ENCODE peak calls at places on chromosomes 3 and 15, in ten cellular contexts. B is CD4-positive, alpha-beta T cell; D is thoracic aorta; X is WERI-Rb-1; M is stomach; G is PC-9; N is tibial artery; Z is GM23338; L is ovary; H is A549. S is an unnamed sample.

GRCh38 chr3:155979746-155980145 is 109.3 kb downstream of the GMPS start:
- DNase-seq in H (no peak), N (no peak), X (no peak), D (no peak), L (no peak), B (no peak), Z (no peak), M (no peak), G (no peak), S (no peak)

GRCh38 chr3:114213669-114214541 is 23.5 kb downstream of the ZNF80 start:
- DNase-seq in D (peak), N (peak), G (peak), X (no peak), Z (peak), L (no peak), B (peak), M (no peak), H (no peak), S (no peak)

GRCh38 chr3:60355825-60356224 is 895.4 kb downstream of the FHIT start:
- DNase-seq in B (no peak), G (no peak), D (no peak), X (no peak), L (no peak), Z (no peak), M (no peak), N (no peak), H (no peak), S (no peak)

GRCh38 chr15:68407886-68408500 is 24.0 kb downstream of the ITGA11 start:
- DNase-seq in X (no peak), L (peak), M (peak), G (no peak), D (no peak), Z (no peak), B (no peak), H (no peak), N (peak), S (peak)

GRCh38 chr3:17894434-17895060 is 152.1 kb upstream of the TBC1D5 start:
- DNase-seq in M (peak), X (peak), D (no peak), Z (peak), H (no peak), N (no peak), L (no peak), G (no peak), B (peak), S (no peak)

GRCh38 chr15:60649845-60650548 is 171.1 kb upstream of the ICE2 start:
- DNase-seq in N (no peak), G (no peak), D (no peak), M (no peak), L (no peak), B (peak), H (no peak), Z (peak), X (no peak), S (no peak)

GRCh38 chr15:79168922-79169322 is 78.3 kb upstream of the RASGRF1 start:
- DNase-seq in H (no peak), L (no peak), Z (peak), M (no peak), B (no peak), G (peak), N (no peak), X (no peak), D (no peak), S (peak)

GRCh38 chr3:42504334-42505202 is 2.1 kb downstream of the VIPR1 start:
- DNase-seq in G (no peak), M (peak), B (no peak), D (no peak), X (peak), N (peak), H (no peak), L (no peak), Z (no peak), S (peak)

GRCh38 chr3:126474498-126475410 is 937 bp downstream of the ZXDC start:
- DNase-seq in N (peak), Z (peak), G (no peak), M (peak), D (no peak), L (no peak), B (peak), X (peak), H (peak), S (no peak)

GRCh38 chr15:63969652-63970421 is 76.4 kb downstream of the DAPK2 start:
- DNase-seq in X (no peak), Z (no peak), L (no peak), B (no peak), G (no peak), H (no peak), D (no peak), N (no peak), M (peak), S (peak)

GRCh38 chr3:102336130-102336529 is 98.7 kb upstream of the ZPLD1 start:
- DNase-seq in D (no peak), G (no peak), Z (no peak), M (no peak), N (no peak), X (no peak), L (no peak), B (no peak), H (no peak), S (no peak)

GRCh38 chr3:151795276-151795675 is 18.6 kb upstream of the AADAC start:
- DNase-seq in M (no peak), D (no peak), G (no peak), H (no peak), Z (no peak), L (no peak), X (no peak), N (no peak), B (no peak), S (no peak)

GRCh38 chr15:74400915-74401757 is 32.6 kb downstream of the SEMA7A start:
- DNase-seq in H (no peak), X (no peak), Z (no peak), N (no peak), M (no peak), G (peak), D (no peak), B (no peak), L (no peak), S (no peak)

GRCh38 chr15:56817266-56817665 is 84.0 kb upstream of the ZNF280D start:
- DNase-seq in L (no peak), B (no peak), D (no peak), N (no peak), Z (peak), G (no peak), H (no peak), M (no peak), X (no peak), S (no peak)

GRCh38 chr15:58521293-58521991 is 89.7 kb downstream of the LIPC start:
- DNase-seq in G (peak), N (peak), B (no peak), D (no peak), X (peak), H (peak), Z (peak), M (no peak), L (peak), S (no peak)

GRCh38 chr15:70140543-70141375 is 43.0 kb upstream of the TLE3 start:
- DNase-seq in B (no peak), H (no peak), G (no peak), L (peak), D (no peak), N (no peak), M (peak), X (no peak), Z (peak), S (no peak)

GRCh38 chr15:37015476-37015875 is 84.9 kb downstream of the MEIS2 start:
- DNase-seq in X (no peak), G (no peak), N (no peak), D (no peak), H (no peak), L (no peak), B (no peak), M (no peak), Z (peak), S (no peak)

GRCh38 chr3:112078125-112079083 is 7.8 kb upstream of the C3orf52 start:
- DNase-seq in B (no peak), M (no peak), H (no peak), N (no peak), D (no peak), X (no peak), Z (no peak), G (no peak), L (no peak), S (no peak)

GRCh38 chr3:160797306-160797705 is 41.3 kb downstream of the PPM1L start:
- DNase-seq in D (no peak), N (no peak), L (no peak), M (no peak), B (no peak), X (no peak), Z (no peak), G (no peak), H (no peak), S (no peak)

GRCh38 chr3:106699093-106699492 is 678.1 kb upstream of the CCDC54 start:
- DNase-seq in B (no peak), G (no peak), H (no peak), D (no peak), N (no peak), L (no peak), Z (peak), M (no peak), X (no peak), S (no peak)

GRCh38 chr3:151107177-151107576 is 21.7 kb downstream of the MED12L start:
- DNase-seq in G (no peak), M (no peak), H (no peak), B (no peak), X (no peak), D (no peak), Z (peak), L (no peak), N (no peak), S (no peak)

GRCh38 chr15:75097939-75098338 is 74.5 kb downstream of the PPCDC start:
- DNase-seq in D (no peak), G (no peak), L (no peak), H (no peak), B (no peak), Z (no peak), N (no peak), M (no peak), X (no peak), S (no peak)

GRCh38 chr15:25345943-25346342 is 92.9 kb downstream of the UBE3A start:
- DNase-seq in B (no peak), X (peak), H (no peak), Z (peak), G (no peak), L (no peak), M (no peak), D (peak), N (peak), S (no peak)

GRCh38 chr15:51203797-51204196 is 109.1 kb upstream of the TNFAIP8L3 start:
- DNase-seq in Z (no peak), L (no peak), H (no peak), D (no peak), M (no peak), G (no peak), B (no peak), N (no peak), X (no peak), S (no peak)

GRCh38 chr3:55540579-55540978 is 53.5 kb upstream of the WNT5A start:
- DNase-seq in Z (peak), H (no peak), D (no peak), G (no peak), L (no peak), B (no peak), N (no peak), M (no peak), X (no peak), S (no peak)

GRCh38 chr3:112372396-112372795 is 39.4 kb downstream of the CD200 start:
- DNase-seq in X (no peak), B (no peak), L (no peak), M (no peak), D (no peak), G (no peak), N (no peak), H (no peak), Z (no peak), S (no peak)

GRCh38 chr3:9183011-9183410 is 66.4 kb downstream of the SRGAP3 start:
- DNase-seq in M (no peak), L (no peak), G (no peak), X (no peak), H (no peak), N (no peak), Z (no peak), D (no peak), B (no peak), S (no peak)
- H3K27ac ChIP-seq in M (no peak), L (no peak), G (no peak), X (peak), H (no peak), N (no peak), Z (no peak), D (no peak), B (no peak), S (no peak)

DNA sequence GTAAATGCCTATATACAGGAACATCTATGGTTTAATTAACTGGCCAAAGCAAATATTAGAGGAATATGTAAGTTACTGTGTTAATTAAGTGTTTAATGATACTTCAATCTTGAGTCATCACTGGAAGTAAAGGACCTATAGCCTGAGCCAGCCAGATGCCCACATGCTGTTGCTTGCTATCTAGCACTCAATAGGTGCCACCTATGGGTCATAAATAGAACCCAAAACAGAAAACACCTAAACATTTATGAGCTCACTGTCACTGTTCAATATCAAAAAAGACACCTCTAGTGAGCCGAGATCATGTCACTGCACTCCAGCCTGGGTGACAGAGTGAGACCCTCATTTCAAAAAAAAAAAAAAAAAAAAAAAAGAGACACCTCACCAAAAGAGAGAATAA is 48.4 kb upstream of the IP6K2 start:
- DNase-seq in X (peak), L (no peak), N (no peak), D (no peak), M (peak), Z (peak), B (no peak), H (peak), G (no peak), S (no peak)
- TF ChIP-seq CTCF in X (peak), L (no peak), N (no peak), D (no peak), M (no peak), Z (no peak), B (no peak), H (peak), G (peak), S (no peak)

DNA sequence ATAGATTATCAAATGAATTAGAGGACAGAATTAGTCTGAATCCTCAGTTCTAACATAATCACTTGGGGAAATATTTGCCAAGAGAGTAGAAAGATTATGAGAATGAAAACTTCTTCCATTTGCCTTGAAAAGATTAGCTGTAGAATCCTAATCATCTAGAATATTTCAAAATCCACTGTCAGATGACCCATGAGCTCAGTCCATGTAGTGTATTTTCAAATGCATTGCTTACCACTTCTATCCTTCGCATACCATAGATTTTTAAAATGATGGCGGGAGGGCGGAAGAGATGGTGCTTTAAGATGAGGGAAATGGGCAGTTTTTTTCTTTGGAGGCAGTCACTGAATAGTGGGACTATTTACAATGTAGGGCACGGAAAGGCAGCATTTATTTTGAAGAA is 136.3 kb downstream of the SLCO3A1 start:
- DNase-seq in L (no peak), B (no peak), N (no peak), X (no peak), Z (no peak), D (no peak), M (no peak), H (no peak), G (no peak), S (no peak)
- H3K27ac ChIP-seq in L (no peak), B (no peak), N (no peak), X (no peak), Z (no peak), D (no peak), M (no peak), H (no peak), G (no peak), S (no peak)

GRCh38 chr3:120355486-120355885 is 6.3 kb upstream of the LRRC58 start:
- DNase-seq in B (no peak), G (no peak), M (no peak), D (no peak), L (no peak), H (no peak), X (no peak), Z (no peak), N (no peak), S (no peak)

GRCh38 chr3:120353463-120353862 is 4.3 kb upstream of the LRRC58 start:
- DNase-seq in H (no peak), B (no peak), X (no peak), L (no peak), G (no peak), Z (no peak), N (no peak), M (no peak), D (no peak), S (no peak)

GRCh38 chr3:120352017-120352416 is 2.9 kb upstream of the LRRC58 start:
- DNase-seq in N (no peak), D (no peak), G (no peak), H (no peak), M (no peak), X (no peak), L (no peak), Z (no peak), B (no peak), S (no peak)

GRCh38 chr3:120357807-120358206 is 8.7 kb upstream of the LRRC58 start:
- DNase-seq in B (no peak), N (no peak), H (no peak), X (no peak), G (no peak), Z (peak), D (no peak), M (no peak), L (no peak), S (no peak)
- TF ChIP-seq CTCF in B (peak), N (no peak), H (no peak), X (no peak), G (no peak), Z (no peak), D (no peak), M (no peak), L (no peak), S (no peak)

S was measured in vagina.